ENCODE peak calls at places on chromosome 6, in ten cellular contexts. One of them, this sample, is unnamed.
A peak's percentile ranks its signal among the peaks of the same experiment; 100 is the strongest.

GRCh38 chr6:57313711-57314471 is 3.5 kb upstream of the PRIM2 start:
- DNase-seq in SHP77: no peak
- DNase-seq in ELR: peak; percentile 99
- DNase-seq in activated CD4-positive, CD25-positive, alpha-beta regulatory T cell: no peak
- DNase-seq in GM12865: no peak
- DNase-seq in astrocyte of the spinal cord: peak; percentile 98
- DNase-seq in activated T-cell treated with anti-CD3 and anti-CD28 coated beads for 48 hours: no peak
- DNase-seq in right cardiac atrium: peak; percentile 36
- DNase-seq in CD8-positive, alpha-beta memory T cell: no peak
- DNase-seq in activated B cell treated with CpG ODN at 0.5 μM for 24 hours: no peak
- DNase-seq in this sample: no peak

GRCh38 chr6:29705389-29706231 is 17.6 kb upstream of the HLA-F start:
- DNase-seq in SHP77: no peak
- DNase-seq in ELR: peak; percentile 69
- DNase-seq in activated CD4-positive, CD25-positive, alpha-beta regulatory T cell: no peak
- DNase-seq in GM12865: no peak
- DNase-seq in astrocyte of the spinal cord: peak; percentile 43
- DNase-seq in activated T-cell treated with anti-CD3 and anti-CD28 coated beads for 48 hours: no peak
- DNase-seq in right cardiac atrium: peak; percentile 57
- DNase-seq in CD8-positive, alpha-beta memory T cell: no peak
- DNase-seq in activated B cell treated with CpG ODN at 0.5 μM for 24 hours: no peak
- DNase-seq in this sample: no peak

GRCh38 chr6:160270347-160270746 is 11.7 kb upstream of the SLC22A2 start:
- DNase-seq in SHP77: no peak
- DNase-seq in ELR: no peak
- DNase-seq in activated CD4-positive, CD25-positive, alpha-beta regulatory T cell: no peak
- DNase-seq in GM12865: no peak
- DNase-seq in astrocyte of the spinal cord: no peak
- DNase-seq in activated T-cell treated with anti-CD3 and anti-CD28 coated beads for 48 hours: no peak
- DNase-seq in right cardiac atrium: no peak
- DNase-seq in CD8-positive, alpha-beta memory T cell: no peak
- DNase-seq in activated B cell treated with CpG ODN at 0.5 μM for 24 hours: no peak
- DNase-seq in this sample: no peak

GRCh38 chr6:139996253-139996834 is 621.9 kb upstream of the CITED2 start:
- DNase-seq in SHP77: no peak
- DNase-seq in ELR: no peak
- DNase-seq in activated CD4-positive, CD25-positive, alpha-beta regulatory T cell: no peak
- DNase-seq in GM12865: peak; percentile 54
- DNase-seq in astrocyte of the spinal cord: no peak
- DNase-seq in activated T-cell treated with anti-CD3 and anti-CD28 coated beads for 48 hours: no peak
- DNase-seq in right cardiac atrium: no peak
- DNase-seq in CD8-positive, alpha-beta memory T cell: peak; percentile 4
- DNase-seq in activated B cell treated with CpG ODN at 0.5 μM for 24 hours: no peak
- DNase-seq in this sample: no peak

GRCh38 chr6:170542031-170542719 is 10.9 kb downstream of the PSMB1 start:
- DNase-seq in SHP77: no peak
- DNase-seq in ELR: no peak
- DNase-seq in activated CD4-positive, CD25-positive, alpha-beta regulatory T cell: no peak
- DNase-seq in GM12865: no peak
- DNase-seq in astrocyte of the spinal cord: peak; percentile 27
- DNase-seq in activated T-cell treated with anti-CD3 and anti-CD28 coated beads for 48 hours: no peak
- DNase-seq in right cardiac atrium: no peak
- DNase-seq in CD8-positive, alpha-beta memory T cell: no peak
- DNase-seq in activated B cell treated with CpG ODN at 0.5 μM for 24 hours: no peak
- DNase-seq in this sample: no peak

GRCh38 chr6:154752015-154752414 is 18.8 kb downstream of the SCAF8 start:
- DNase-seq in SHP77: no peak
- DNase-seq in ELR: no peak
- DNase-seq in activated CD4-positive, CD25-positive, alpha-beta regulatory T cell: no peak
- DNase-seq in GM12865: no peak
- DNase-seq in astrocyte of the spinal cord: no peak
- DNase-seq in activated T-cell treated with anti-CD3 and anti-CD28 coated beads for 48 hours: no peak
- DNase-seq in right cardiac atrium: no peak
- DNase-seq in CD8-positive, alpha-beta memory T cell: no peak
- DNase-seq in activated B cell treated with CpG ODN at 0.5 μM for 24 hours: no peak
- DNase-seq in this sample: no peak

GRCh38 chr6:39086294-39086693 is 28.7 kb downstream of the SAYSD1 start:
- DNase-seq in SHP77: no peak
- DNase-seq in ELR: no peak
- DNase-seq in activated CD4-positive, CD25-positive, alpha-beta regulatory T cell: no peak
- DNase-seq in GM12865: peak; percentile 84
- DNase-seq in astrocyte of the spinal cord: no peak
- DNase-seq in activated T-cell treated with anti-CD3 and anti-CD28 coated beads for 48 hours: peak; percentile 24
- DNase-seq in right cardiac atrium: no peak
- DNase-seq in CD8-positive, alpha-beta memory T cell: no peak
- DNase-seq in activated B cell treated with CpG ODN at 0.5 μM for 24 hours: no peak
- DNase-seq in this sample: no peak

GRCh38 chr6:53464942-53465460 is 79.9 kb downstream of the GCLC start:
- DNase-seq in SHP77: no peak
- DNase-seq in ELR: no peak
- DNase-seq in activated CD4-positive, CD25-positive, alpha-beta regulatory T cell: no peak
- DNase-seq in GM12865: no peak
- DNase-seq in astrocyte of the spinal cord: no peak
- DNase-seq in activated T-cell treated with anti-CD3 and anti-CD28 coated beads for 48 hours: no peak
- DNase-seq in right cardiac atrium: peak; percentile 50
- DNase-seq in CD8-positive, alpha-beta memory T cell: no peak
- DNase-seq in activated B cell treated with CpG ODN at 0.5 μM for 24 hours: no peak
- DNase-seq in this sample: peak; percentile 63

GRCh38 chr6:28923318-28924102 is at the start of gene TRIM27:
- DNase-seq in SHP77: peak; percentile 74
- DNase-seq in ELR: peak; percentile 92
- DNase-seq in activated CD4-positive, CD25-positive, alpha-beta regulatory T cell: peak; percentile 72
- DNase-seq in GM12865: peak; percentile 93
- DNase-seq in astrocyte of the spinal cord: peak; percentile 85
- DNase-seq in activated T-cell treated with anti-CD3 and anti-CD28 coated beads for 48 hours: peak; percentile 83
- DNase-seq in right cardiac atrium: peak; percentile 98
- DNase-seq in CD8-positive, alpha-beta memory T cell: peak; percentile 75
- DNase-seq in activated B cell treated with CpG ODN at 0.5 μM for 24 hours: peak; percentile 85
- DNase-seq in this sample: peak; percentile 93

GRCh38 chr6:19972221-19972620 is 135.1 kb downstream of the ID4 start:
- DNase-seq in SHP77: no peak
- DNase-seq in ELR: no peak
- DNase-seq in activated CD4-positive, CD25-positive, alpha-beta regulatory T cell: no peak
- DNase-seq in GM12865: no peak
- DNase-seq in astrocyte of the spinal cord: no peak
- DNase-seq in activated T-cell treated with anti-CD3 and anti-CD28 coated beads for 48 hours: no peak
- DNase-seq in right cardiac atrium: no peak
- DNase-seq in CD8-positive, alpha-beta memory T cell: no peak
- DNase-seq in activated B cell treated with CpG ODN at 0.5 μM for 24 hours: no peak
- DNase-seq in this sample: no peak

GRCh38 chr6:75244063-75244575 is 518 bp upstream of the COX7A2 start:
- DNase-seq in SHP77: no peak
- DNase-seq in ELR: peak; percentile 33
- DNase-seq in activated CD4-positive, CD25-positive, alpha-beta regulatory T cell: no peak
- DNase-seq in GM12865: no peak
- DNase-seq in astrocyte of the spinal cord: no peak
- DNase-seq in activated T-cell treated with anti-CD3 and anti-CD28 coated beads for 48 hours: no peak
- DNase-seq in right cardiac atrium: no peak
- DNase-seq in CD8-positive, alpha-beta memory T cell: no peak
- DNase-seq in activated B cell treated with CpG ODN at 0.5 μM for 24 hours: no peak
- DNase-seq in this sample: no peak

GRCh38 chr6:149033454-149034241 is 283.9 kb upstream of the TAB2 start:
- DNase-seq in SHP77: no peak
- DNase-seq in ELR: no peak
- DNase-seq in activated CD4-positive, CD25-positive, alpha-beta regulatory T cell: no peak
- DNase-seq in GM12865: peak; percentile 75
- DNase-seq in astrocyte of the spinal cord: no peak
- DNase-seq in activated T-cell treated with anti-CD3 and anti-CD28 coated beads for 48 hours: no peak
- DNase-seq in right cardiac atrium: no peak
- DNase-seq in CD8-positive, alpha-beta memory T cell: no peak
- DNase-seq in activated B cell treated with CpG ODN at 0.5 μM for 24 hours: no peak
- DNase-seq in this sample: no peak

GRCh38 chr6:49556429-49556837 is 6.0 kb downstream of the C6orf141 start:
- DNase-seq in SHP77: peak; percentile 43
- DNase-seq in ELR: peak; percentile 85
- DNase-seq in activated CD4-positive, CD25-positive, alpha-beta regulatory T cell: no peak
- DNase-seq in GM12865: no peak
- DNase-seq in astrocyte of the spinal cord: peak; percentile 64
- DNase-seq in activated T-cell treated with anti-CD3 and anti-CD28 coated beads for 48 hours: no peak
- DNase-seq in right cardiac atrium: no peak
- DNase-seq in CD8-positive, alpha-beta memory T cell: no peak
- DNase-seq in activated B cell treated with CpG ODN at 0.5 μM for 24 hours: no peak
- DNase-seq in this sample: no peak

GRCh38 chr6:15500901-15501805 is 161.7 kb downstream of the DTNBP1 start:
- DNase-seq in SHP77: no peak
- DNase-seq in ELR: no peak
- DNase-seq in activated CD4-positive, CD25-positive, alpha-beta regulatory T cell: no peak
- DNase-seq in GM12865: no peak
- DNase-seq in astrocyte of the spinal cord: no peak
- DNase-seq in activated T-cell treated with anti-CD3 and anti-CD28 coated beads for 48 hours: no peak
- DNase-seq in right cardiac atrium: no peak
- DNase-seq in CD8-positive, alpha-beta memory T cell: no peak
- DNase-seq in activated B cell treated with CpG ODN at 0.5 μM for 24 hours: no peak
- DNase-seq in this sample: no peak

GRCh38 chr6:107418118-107418517 is 41.2 kb downstream of the PDSS2 start:
- DNase-seq in SHP77: no peak
- DNase-seq in ELR: peak; percentile 54
- DNase-seq in activated CD4-positive, CD25-positive, alpha-beta regulatory T cell: no peak
- DNase-seq in GM12865: peak; percentile 39
- DNase-seq in astrocyte of the spinal cord: no peak
- DNase-seq in activated T-cell treated with anti-CD3 and anti-CD28 coated beads for 48 hours: no peak
- DNase-seq in right cardiac atrium: no peak
- DNase-seq in CD8-positive, alpha-beta memory T cell: no peak
- DNase-seq in activated B cell treated with CpG ODN at 0.5 μM for 24 hours: no peak
- DNase-seq in this sample: no peak

GRCh38 chr6:76435174-76435573 is 362.7 kb upstream of the IMPG1 start:
- DNase-seq in SHP77: no peak
- DNase-seq in ELR: no peak
- DNase-seq in activated CD4-positive, CD25-positive, alpha-beta regulatory T cell: no peak
- DNase-seq in GM12865: no peak
- DNase-seq in astrocyte of the spinal cord: no peak
- DNase-seq in activated T-cell treated with anti-CD3 and anti-CD28 coated beads for 48 hours: no peak
- DNase-seq in right cardiac atrium: no peak
- DNase-seq in CD8-positive, alpha-beta memory T cell: no peak
- DNase-seq in activated B cell treated with CpG ODN at 0.5 μM for 24 hours: no peak
- DNase-seq in this sample: no peak

GRCh38 chr6:16762265-16762546 is 946 bp upstream of the ATXN1 start:
- DNase-seq in SHP77: no peak
- DNase-seq in ELR: peak; percentile 73
- DNase-seq in activated CD4-positive, CD25-positive, alpha-beta regulatory T cell: peak; percentile 35
- DNase-seq in GM12865: no peak
- DNase-seq in astrocyte of the spinal cord: peak; percentile 42
- DNase-seq in activated T-cell treated with anti-CD3 and anti-CD28 coated beads for 48 hours: no peak
- DNase-seq in right cardiac atrium: no peak
- DNase-seq in CD8-positive, alpha-beta memory T cell: no peak
- DNase-seq in activated B cell treated with CpG ODN at 0.5 μM for 24 hours: no peak
- DNase-seq in this sample: no peak

GRCh38 chr6:87483929-87484328 is 11.2 kb downstream of the SLC35A1 start:
- DNase-seq in SHP77: no peak
- DNase-seq in ELR: peak; percentile 81
- DNase-seq in activated CD4-positive, CD25-positive, alpha-beta regulatory T cell: no peak
- DNase-seq in GM12865: peak; percentile 37
- DNase-seq in astrocyte of the spinal cord: peak; percentile 63
- DNase-seq in activated T-cell treated with anti-CD3 and anti-CD28 coated beads for 48 hours: no peak
- DNase-seq in right cardiac atrium: peak; percentile 52
- DNase-seq in CD8-positive, alpha-beta memory T cell: no peak
- DNase-seq in activated B cell treated with CpG ODN at 0.5 μM for 24 hours: no peak
- DNase-seq in this sample: no peak

GRCh38 chr6:139313784-139314545 is 22.2 kb upstream of the TXLNB start:
- DNase-seq in SHP77: no peak
- DNase-seq in ELR: no peak
- DNase-seq in activated CD4-positive, CD25-positive, alpha-beta regulatory T cell: no peak
- DNase-seq in GM12865: no peak
- DNase-seq in astrocyte of the spinal cord: no peak
- DNase-seq in activated T-cell treated with anti-CD3 and anti-CD28 coated beads for 48 hours: no peak
- DNase-seq in right cardiac atrium: no peak
- DNase-seq in CD8-positive, alpha-beta memory T cell: no peak
- DNase-seq in activated B cell treated with CpG ODN at 0.5 μM for 24 hours: no peak
- DNase-seq in this sample: no peak

GRCh38 chr6:118985123-118985830 is 50.3 kb upstream of the MCM9 start:
- DNase-seq in SHP77: no peak
- DNase-seq in ELR: no peak
- DNase-seq in activated CD4-positive, CD25-positive, alpha-beta regulatory T cell: no peak
- DNase-seq in GM12865: peak; percentile 6
- DNase-seq in astrocyte of the spinal cord: no peak
- DNase-seq in activated T-cell treated with anti-CD3 and anti-CD28 coated beads for 48 hours: no peak
- DNase-seq in right cardiac atrium: no peak
- DNase-seq in CD8-positive, alpha-beta memory T cell: no peak
- DNase-seq in activated B cell treated with CpG ODN at 0.5 μM for 24 hours: no peak
- DNase-seq in this sample: no peak

GRCh38 chr6:33761922-33762629 is 15.4 kb upstream of the IP6K3 start:
- DNase-seq in SHP77: peak; percentile 58
- DNase-seq in ELR: peak; percentile 59
- DNase-seq in activated CD4-positive, CD25-positive, alpha-beta regulatory T cell: peak; percentile 6
- DNase-seq in GM12865: peak; percentile 66
- DNase-seq in astrocyte of the spinal cord: no peak
- DNase-seq in activated T-cell treated with anti-CD3 and anti-CD28 coated beads for 48 hours: peak; percentile 36
- DNase-seq in right cardiac atrium: peak; percentile 87
- DNase-seq in CD8-positive, alpha-beta memory T cell: peak; percentile 18
- DNase-seq in activated B cell treated with CpG ODN at 0.5 μM for 24 hours: no peak
- DNase-seq in this sample: peak; percentile 80

GRCh38 chr6:119612176-119612870 is 262.8 kb upstream of the MAN1A1 start:
- DNase-seq in SHP77: no peak
- DNase-seq in ELR: no peak
- DNase-seq in activated CD4-positive, CD25-positive, alpha-beta regulatory T cell: no peak
- DNase-seq in GM12865: no peak
- DNase-seq in astrocyte of the spinal cord: no peak
- DNase-seq in activated T-cell treated with anti-CD3 and anti-CD28 coated beads for 48 hours: no peak
- DNase-seq in right cardiac atrium: no peak
- DNase-seq in CD8-positive, alpha-beta memory T cell: no peak
- DNase-seq in activated B cell treated with CpG ODN at 0.5 μM for 24 hours: no peak
- DNase-seq in this sample: no peak

GRCh38 chr6:25829375-25829774 is 2.5 kb downstream of the SLC17A1 start:
- DNase-seq in SHP77: no peak
- DNase-seq in ELR: no peak
- DNase-seq in activated CD4-positive, CD25-positive, alpha-beta regulatory T cell: no peak
- DNase-seq in GM12865: peak; percentile 54
- DNase-seq in astrocyte of the spinal cord: no peak
- DNase-seq in activated T-cell treated with anti-CD3 and anti-CD28 coated beads for 48 hours: no peak
- DNase-seq in right cardiac atrium: no peak
- DNase-seq in CD8-positive, alpha-beta memory T cell: no peak
- DNase-seq in activated B cell treated with CpG ODN at 0.5 μM for 24 hours: no peak
- DNase-seq in this sample: no peak

GRCh38 chr6:149903938-149904611 is 6.2 kb upstream of the RAET1E start:
- DNase-seq in SHP77: peak; percentile 58
- DNase-seq in ELR: no peak
- DNase-seq in activated CD4-positive, CD25-positive, alpha-beta regulatory T cell: no peak
- DNase-seq in GM12865: no peak
- DNase-seq in astrocyte of the spinal cord: no peak
- DNase-seq in activated T-cell treated with anti-CD3 and anti-CD28 coated beads for 48 hours: no peak
- DNase-seq in right cardiac atrium: no peak
- DNase-seq in CD8-positive, alpha-beta memory T cell: no peak
- DNase-seq in activated B cell treated with CpG ODN at 0.5 μM for 24 hours: no peak
- DNase-seq in this sample: no peak

GRCh38 chr6:116447496-116448011 is 13.6 kb upstream of the CALHM6 start:
- DNase-seq in SHP77: no peak
- DNase-seq in ELR: peak; percentile 91
- DNase-seq in activated CD4-positive, CD25-positive, alpha-beta regulatory T cell: no peak
- DNase-seq in GM12865: no peak
- DNase-seq in astrocyte of the spinal cord: peak; percentile 90
- DNase-seq in activated T-cell treated with anti-CD3 and anti-CD28 coated beads for 48 hours: no peak
- DNase-seq in right cardiac atrium: no peak
- DNase-seq in CD8-positive, alpha-beta memory T cell: no peak
- DNase-seq in activated B cell treated with CpG ODN at 0.5 μM for 24 hours: no peak
- DNase-seq in this sample: no peak

GRCh38 chr6:39224523-39225182 is 4.6 kb downstream of the KCNK5 start:
- DNase-seq in SHP77: no peak
- DNase-seq in ELR: no peak
- DNase-seq in activated CD4-positive, CD25-positive, alpha-beta regulatory T cell: no peak
- DNase-seq in GM12865: no peak
- DNase-seq in astrocyte of the spinal cord: no peak
- DNase-seq in activated T-cell treated with anti-CD3 and anti-CD28 coated beads for 48 hours: no peak
- DNase-seq in right cardiac atrium: no peak
- DNase-seq in CD8-positive, alpha-beta memory T cell: no peak
- DNase-seq in activated B cell treated with CpG ODN at 0.5 μM for 24 hours: no peak
- DNase-seq in this sample: no peak

GRCh38 chr6:95095271-95095670 is 482.1 kb upstream of the MANEA start:
- DNase-seq in SHP77: no peak
- DNase-seq in ELR: no peak
- DNase-seq in activated CD4-positive, CD25-positive, alpha-beta regulatory T cell: no peak
- DNase-seq in GM12865: no peak
- DNase-seq in astrocyte of the spinal cord: peak; percentile 36
- DNase-seq in activated T-cell treated with anti-CD3 and anti-CD28 coated beads for 48 hours: no peak
- DNase-seq in right cardiac atrium: no peak
- DNase-seq in CD8-positive, alpha-beta memory T cell: no peak
- DNase-seq in activated B cell treated with CpG ODN at 0.5 μM for 24 hours: no peak
- DNase-seq in this sample: no peak

This sample was measured in psoas muscle.